ENCODE peak calls at places on chromosomes 7 and 10, in four cellular contexts. One of them, this sample, is unnamed.

GRCh38 chr7:30594055-30594539 is 581 bp upstream of the GARS1 start:
- DNase-seq in GM12878: peak; percentile 23
- DNase-seq in HL-60: peak; percentile 55
- DNase-seq in K562: peak; percentile 60
- DNase-seq in this sample: peak; percentile 19

GRCh38 chr7:745431-745980 is 18.4 kb upstream of the PRKAR1B start:
- DNase-seq in GM12878: no peak
- DNase-seq in HL-60: no peak
- DNase-seq in K562: no peak
- DNase-seq in this sample: no peak

GRCh38 chr7:95334434-95334833 is 10.1 kb upstream of the PON1 start:
- DNase-seq in GM12878: no peak
- DNase-seq in HL-60: no peak
- DNase-seq in K562: no peak
- DNase-seq in this sample: no peak

GRCh38 chr7:128148676-128149075 is 92.4 kb upstream of the LEP start:
- DNase-seq in GM12878: no peak
- DNase-seq in HL-60: no peak
- DNase-seq in K562: no peak
- DNase-seq in this sample: no peak

GRCh38 chr10:71746344-71747037 is 26.8 kb downstream of the VSIR start:
- DNase-seq in GM12878: no peak
- DNase-seq in HL-60: peak; percentile 97
- DNase-seq in K562: peak; percentile 95
- DNase-seq in this sample: no peak

GRCh38 chr7:142782922-142783900 is 12.4 kb downstream of the PRSS2 start:
- DNase-seq in GM12878: peak; percentile 66
- DNase-seq in HL-60: peak; percentile 60
- DNase-seq in K562: peak; percentile 96
- DNase-seq in this sample: peak; percentile 67

GRCh38 chr7:111741811-111742240 is 179.5 kb upstream of the IMMP2L start:
- DNase-seq in GM12878: peak; percentile 31
- DNase-seq in HL-60: no peak
- DNase-seq in K562: peak; percentile 87
- DNase-seq in this sample: peak; percentile 30

GRCh38 chr7:101792051-101792651 is 25.3 kb upstream of the CUX1 start:
- DNase-seq in GM12878: no peak
- DNase-seq in HL-60: no peak
- DNase-seq in K562: no peak
- DNase-seq in this sample: no peak

GRCh38 chr7:17095001-17095574 is 203.4 kb upstream of the AHR start:
- DNase-seq in GM12878: no peak
- DNase-seq in HL-60: no peak
- DNase-seq in K562: no peak
- DNase-seq in this sample: no peak

GRCh38 chr7:23232966-23233365 is 13.6 kb upstream of the GPNMB start:
- DNase-seq in GM12878: no peak
- DNase-seq in HL-60: no peak
- DNase-seq in K562: no peak
- DNase-seq in this sample: no peak

GRCh38 chr10:124641282-124642075 is 102.7 kb downstream of the FAM53B start:
- DNase-seq in GM12878: peak; percentile 32
- DNase-seq in HL-60: peak; percentile 83
- DNase-seq in K562: peak; percentile 57
- DNase-seq in this sample: no peak

GRCh38 chr7:15558747-15559146 is 3.1 kb downstream of the AGMO start:
- DNase-seq in GM12878: no peak
- DNase-seq in HL-60: no peak
- DNase-seq in K562: no peak
- DNase-seq in this sample: no peak

GRCh38 chr7:24882989-24883631 is 96.9 kb downstream of the OSBPL3 start:
- DNase-seq in GM12878: no peak
- DNase-seq in HL-60: no peak
- DNase-seq in K562: no peak
- DNase-seq in this sample: no peak

GRCh38 chr10:92242910-92243671 is 47.8 kb downstream of the CPEB3 start:
- DNase-seq in GM12878: no peak
- DNase-seq in HL-60: peak; percentile 45
- DNase-seq in K562: peak; percentile 68
- DNase-seq in this sample: no peak

GRCh38 chr7:80611779-80612178 is 26.7 kb upstream of the CD36 start:
- DNase-seq in GM12878: no peak
- DNase-seq in HL-60: no peak
- DNase-seq in K562: no peak
- DNase-seq in this sample: no peak

GRCh38 chr7:150341263-150342118 is at the start of gene RARRES2:
- DNase-seq in GM12878: no peak
- DNase-seq in HL-60: no peak
- DNase-seq in K562: no peak
- DNase-seq in this sample: no peak

GRCh38 chr7:47458486-47458885 is 123.4 kb downstream of the TNS3 start:
- DNase-seq in GM12878: no peak
- DNase-seq in HL-60: no peak
- DNase-seq in K562: no peak
- DNase-seq in this sample: no peak

GRCh38 chr7:106613861-106614560 is 46.9 kb downstream of the CCDC71L start:
- DNase-seq in GM12878: no peak
- DNase-seq in HL-60: no peak
- DNase-seq in K562: no peak
- DNase-seq in this sample: no peak

GRCh38 chr10:77012811-77013500 is 624.7 kb downstream of the KCNMA1 start:
- DNase-seq in GM12878: no peak
- DNase-seq in HL-60: no peak
- DNase-seq in K562: no peak
- DNase-seq in this sample: no peak

GRCh38 chr10:62689712-62690111 is 114.8 kb upstream of the ADO start:
- DNase-seq in GM12878: no peak
- DNase-seq in HL-60: peak; percentile 29
- DNase-seq in K562: no peak
- DNase-seq in this sample: no peak

GRCh38 chr10:36455481-36456119 is 669.8 kb upstream of the ANKRD30A start:
- DNase-seq in GM12878: no peak
- DNase-seq in HL-60: no peak
- DNase-seq in K562: no peak
- DNase-seq in this sample: no peak

GRCh38 chr10:17910144-17910789 is 41.5 kb upstream of the SLC39A12 start:
- DNase-seq in GM12878: peak; percentile 2
- DNase-seq in HL-60: no peak
- DNase-seq in K562: peak; percentile 49
- DNase-seq in this sample: no peak

GRCh38 chr7:43856996-43857395 is 12.3 kb downstream of the MRPS24 start:
- DNase-seq in GM12878: no peak
- DNase-seq in HL-60: no peak
- DNase-seq in K562: no peak
- DNase-seq in this sample: no peak

GRCh38 chr7:150903627-150904026 is 51.3 kb downstream of the AOC1 start:
- DNase-seq in GM12878: no peak
- DNase-seq in HL-60: no peak
- DNase-seq in K562: no peak
- DNase-seq in this sample: no peak

GRCh38 chr7:81181066-81181465 is 262.2 kb upstream of the SEMA3C start:
- DNase-seq in GM12878: no peak
- DNase-seq in HL-60: no peak
- DNase-seq in K562: no peak
- DNase-seq in this sample: no peak

GRCh38 chr10:93947524-93947923 is 46.2 kb upstream of the PLCE1 start:
- DNase-seq in GM12878: no peak
- DNase-seq in HL-60: no peak
- DNase-seq in K562: no peak
- DNase-seq in this sample: no peak

GRCh38 chr7:95469187-95469586 is 16.6 kb upstream of the ASB4 start:
- DNase-seq in GM12878: no peak
- DNase-seq in HL-60: no peak
- DNase-seq in K562: no peak
- DNase-seq in this sample: no peak

GRCh38 chr7:5523052-5523711 is 99.5 kb upstream of the TNRC18 start:
- DNase-seq in GM12878: no peak
- DNase-seq in HL-60: no peak
- DNase-seq in K562: no peak
- DNase-seq in this sample: no peak

DNA sequence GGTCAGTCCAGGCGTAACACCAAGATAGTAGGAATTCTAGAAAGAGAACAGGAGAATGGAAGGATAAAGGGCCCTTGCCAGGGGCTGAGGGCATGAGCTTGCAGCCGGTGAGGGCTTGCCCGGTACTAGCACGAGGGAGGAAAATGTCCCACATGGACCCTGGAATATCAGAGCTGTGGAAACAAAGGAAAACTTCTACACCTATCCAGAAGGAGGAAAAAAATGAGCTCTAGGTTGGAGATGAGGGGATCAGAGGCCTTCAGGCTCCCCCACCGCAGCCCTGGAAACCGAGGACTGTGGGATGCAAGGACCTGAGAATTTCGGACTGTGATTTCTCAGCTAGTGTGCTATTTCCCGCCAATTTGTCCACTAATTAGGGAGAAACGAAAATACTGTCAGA is 22.1 kb downstream of the RAMP3 start:
- DNase-seq in GM12878: no peak
- DNase-seq in HL-60: no peak
- DNase-seq in K562: no peak
- DNase-seq in this sample: no peak
- TF ChIP-seq SPI1 in GM12878: no peak
- TF ChIP-seq SPI1 in HL-60: no peak
- TF ChIP-seq SPI1 in K562: no peak
- TF ChIP-seq SPI1 in this sample: no peak

DNA sequence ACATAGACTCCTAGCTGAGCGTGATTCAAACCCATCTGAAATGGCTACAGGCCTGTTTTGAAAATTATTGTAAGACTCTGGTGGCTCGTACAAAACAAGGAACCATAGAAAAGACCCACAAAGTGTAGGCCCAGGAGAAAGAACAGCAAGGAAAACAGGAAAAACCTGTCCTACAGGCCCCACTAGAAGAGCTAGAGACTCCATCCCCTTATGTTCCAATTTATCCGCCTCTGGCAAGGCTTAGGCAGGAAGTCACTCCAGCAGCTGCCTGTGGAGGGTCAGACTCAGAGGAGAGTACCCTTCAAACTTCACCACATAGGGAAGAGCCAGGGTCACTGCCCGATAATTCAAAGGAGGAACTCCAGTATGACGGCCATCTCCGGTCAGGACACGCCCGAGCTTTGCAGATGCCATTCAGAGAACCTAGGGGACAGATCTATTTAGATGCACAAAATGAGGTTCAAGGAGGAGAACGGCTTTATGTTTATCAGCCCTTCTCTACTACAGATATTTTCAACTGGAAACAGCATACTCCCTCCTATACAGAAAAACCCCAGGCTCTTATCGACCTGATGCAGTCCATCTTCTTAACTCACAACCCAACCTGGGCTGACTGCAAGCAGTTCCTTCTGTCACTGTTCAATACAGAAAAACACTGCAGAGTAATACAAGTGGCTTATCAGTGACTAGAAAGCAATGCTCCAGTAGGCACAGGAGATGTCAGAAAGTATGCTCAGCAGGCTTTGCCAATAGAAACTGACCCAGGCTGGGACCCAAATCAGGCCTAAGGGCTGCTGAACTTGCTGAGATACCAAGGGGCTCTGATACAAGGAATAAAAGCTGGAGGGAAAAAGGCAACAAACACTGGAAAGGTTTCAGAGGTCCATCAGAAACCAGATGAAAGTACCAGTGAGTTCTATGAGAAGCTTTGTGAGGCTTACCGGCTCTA is 8.6 kb upstream of the ZNF33B start:
- DNase-seq in GM12878: no peak
- DNase-seq in HL-60: no peak
- DNase-seq in K562: peak; percentile 93
- DNase-seq in this sample: no peak
- TF ChIP-seq SPI1 in GM12878: no peak
- TF ChIP-seq SPI1 in HL-60: no peak
- TF ChIP-seq SPI1 in K562: peak; percentile 73
- TF ChIP-seq SPI1 in this sample: no peak

GRCh38 chr10:86955501-86956194 is 1.8 kb downstream of the MMRN2 start:
- DNase-seq in GM12878: no peak
- DNase-seq in HL-60: no peak
- DNase-seq in K562: no peak
- DNase-seq in this sample: no peak

GRCh38 chr10:86957471-86958108 is at the start of gene MMRN2:
- DNase-seq in GM12878: no peak
- DNase-seq in HL-60: no peak
- DNase-seq in K562: no peak
- DNase-seq in this sample: no peak

GRCh38 chr10:86956841-86957448 is 470 bp downstream of the MMRN2 start:
- DNase-seq in GM12878: no peak
- DNase-seq in HL-60: no peak
- DNase-seq in K562: no peak
- DNase-seq in this sample: no peak

GRCh38 chr10:86954681-86955500 is 2.5 kb downstream of the MMRN2 start:
- DNase-seq in GM12878: no peak
- DNase-seq in HL-60: no peak
- DNase-seq in K562: no peak
- DNase-seq in this sample: no peak

DNA sequence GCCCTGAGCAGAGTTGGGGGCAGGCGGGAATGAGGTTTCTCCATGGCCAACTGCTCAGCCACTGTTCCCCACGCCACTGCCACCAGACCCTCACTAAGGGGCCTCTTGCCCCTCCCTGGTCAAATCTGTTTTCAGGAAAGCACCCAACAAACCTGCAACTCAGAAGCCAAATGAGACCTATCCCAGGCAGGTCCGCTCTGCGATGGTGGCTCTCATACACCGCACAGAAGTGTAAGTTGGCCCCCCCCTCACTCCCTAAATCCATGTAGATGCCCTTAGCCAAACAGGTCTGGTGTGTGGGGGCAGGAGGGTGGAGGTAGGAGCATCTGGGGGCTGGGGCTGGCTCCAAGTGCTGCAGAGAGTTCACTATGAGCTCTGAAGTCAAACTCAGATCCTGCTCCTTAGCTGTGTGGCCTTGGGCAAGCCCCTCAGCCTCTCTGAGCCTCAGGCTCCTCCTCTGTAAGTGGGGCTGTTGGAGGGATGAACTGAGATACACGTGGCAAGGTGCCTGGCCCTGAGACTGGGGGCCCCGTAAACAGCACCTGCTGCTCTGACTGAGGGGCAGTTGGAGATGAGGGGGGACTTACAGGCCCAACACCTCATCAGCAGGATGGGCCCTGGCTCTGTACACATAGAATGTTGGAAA is 1.1 kb downstream of the MMRN2 start:
- DNase-seq in GM12878: no peak
- DNase-seq in HL-60: no peak
- DNase-seq in K562: no peak
- DNase-seq in this sample: no peak
- TF ChIP-seq SPI1 in GM12878: no peak
- TF ChIP-seq SPI1 in HL-60: no peak
- TF ChIP-seq SPI1 in K562: no peak
- TF ChIP-seq SPI1 in this sample: no peak

DNA sequence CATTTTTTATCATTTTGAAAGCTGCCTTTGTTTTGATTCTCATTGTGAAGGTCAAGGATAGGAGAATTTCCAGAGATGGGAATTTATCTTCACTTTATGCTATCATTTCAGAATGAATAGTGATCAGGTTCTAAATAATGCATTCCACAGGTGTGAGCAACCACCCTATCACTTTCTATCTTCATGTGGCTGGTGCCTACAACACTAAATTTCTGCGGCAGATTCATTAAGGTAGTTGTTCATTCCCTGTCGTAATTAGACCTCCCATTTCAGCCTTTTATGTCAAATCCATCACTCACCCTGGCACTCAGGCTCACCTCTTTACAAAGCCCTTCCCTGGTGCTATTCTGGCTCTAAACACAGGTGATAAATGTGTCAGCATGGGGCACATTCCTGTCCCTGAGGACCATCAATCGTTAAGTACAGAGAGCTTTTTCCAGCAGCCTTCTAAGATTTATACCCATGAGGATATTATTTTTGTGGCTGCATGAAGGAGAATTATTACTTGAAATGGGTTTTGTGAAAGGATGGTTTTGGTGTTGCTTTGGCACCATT is 300.0 kb upstream of the C7orf33 start:
- DNase-seq in GM12878: no peak
- DNase-seq in HL-60: no peak
- DNase-seq in K562: no peak
- DNase-seq in this sample: no peak
- TF ChIP-seq SPI1 in GM12878: no peak
- TF ChIP-seq SPI1 in HL-60: no peak
- TF ChIP-seq SPI1 in K562: no peak
- TF ChIP-seq SPI1 in this sample: no peak